ENCODE peak calls at places on chromosomes 4 and X, in six cellular contexts. One of them, this sample, is unnamed.

GRCh38 chrX:1443496-1444075 is 9.1 kb downstream of the ASMTL start:
- DNase-seq in SW 1271: no peak
- DNase-seq in non-pigmented ciliary epithelial cell: no peak
- DNase-seq in type B pancreatic cell: peak
- DNase-seq in SW480: no peak
- DNase-seq in GM04504: no peak
- DNase-seq in this sample: no peak

GRCh38 chr4:4778491-4779003 is 80.9 kb upstream of the MSX1 start:
- DNase-seq in SW480: peak
- DNase-seq in type B pancreatic cell: no peak
- DNase-seq in GM04504: no peak
- DNase-seq in non-pigmented ciliary epithelial cell: no peak
- DNase-seq in SW 1271: no peak
- DNase-seq in this sample: no peak

GRCh38 chr4:144355809-144356757 is 215.6 kb upstream of the GYPA start:
- DNase-seq in GM04504: peak
- DNase-seq in type B pancreatic cell: peak
- DNase-seq in SW480: peak
- DNase-seq in SW 1271: no peak
- DNase-seq in non-pigmented ciliary epithelial cell: peak
- DNase-seq in this sample: peak

GRCh38 chr4:185096032-185096653 is 46.9 kb upstream of the SLC25A4 start:
- DNase-seq in type B pancreatic cell: no peak
- DNase-seq in non-pigmented ciliary epithelial cell: peak
- DNase-seq in GM04504: peak
- DNase-seq in SW480: peak
- DNase-seq in SW 1271: no peak
- DNase-seq in this sample: peak

GRCh38 chr4:174316546-174316945 is 32.8 kb downstream of the CEP44 start:
- DNase-seq in non-pigmented ciliary epithelial cell: no peak
- DNase-seq in SW 1271: no peak
- DNase-seq in SW480: no peak
- DNase-seq in type B pancreatic cell: no peak
- DNase-seq in GM04504: no peak
- DNase-seq in this sample: no peak

GRCh38 chr4:2296621-2297601 is 35.0 kb upstream of the MXD4 start:
- DNase-seq in SW 1271: no peak
- DNase-seq in non-pigmented ciliary epithelial cell: no peak
- DNase-seq in SW480: no peak
- DNase-seq in GM04504: no peak
- DNase-seq in type B pancreatic cell: peak
- DNase-seq in this sample: no peak

GRCh38 chr4:43136752-43137151 is 244.2 kb downstream of the GRXCR1 start:
- DNase-seq in non-pigmented ciliary epithelial cell: no peak
- DNase-seq in type B pancreatic cell: no peak
- DNase-seq in SW480: no peak
- DNase-seq in GM04504: no peak
- DNase-seq in SW 1271: no peak
- DNase-seq in this sample: no peak

GRCh38 chr4:129488427-129488826 is 392.5 kb downstream of the C4orf33 start:
- DNase-seq in GM04504: no peak
- DNase-seq in type B pancreatic cell: no peak
- DNase-seq in SW 1271: no peak
- DNase-seq in non-pigmented ciliary epithelial cell: no peak
- DNase-seq in SW480: no peak
- DNase-seq in this sample: no peak

GRCh38 chrX:142156567-142156966 is 48.5 kb downstream of the MAGEC2 start:
- DNase-seq in SW 1271: no peak
- DNase-seq in GM04504: no peak
- DNase-seq in SW480: no peak
- DNase-seq in type B pancreatic cell: no peak
- DNase-seq in non-pigmented ciliary epithelial cell: no peak
- DNase-seq in this sample: no peak

GRCh38 chrX:140447150-140447549 is 57.7 kb downstream of the SOX3 start:
- DNase-seq in SW480: no peak
- DNase-seq in GM04504: no peak
- DNase-seq in type B pancreatic cell: no peak
- DNase-seq in SW 1271: no peak
- DNase-seq in non-pigmented ciliary epithelial cell: no peak
- DNase-seq in this sample: no peak

GRCh38 chr4:121741751-121742150 is 23.2 kb downstream of the SMIM43 start:
- DNase-seq in SW 1271: no peak
- DNase-seq in GM04504: no peak
- DNase-seq in SW480: no peak
- DNase-seq in non-pigmented ciliary epithelial cell: no peak
- DNase-seq in type B pancreatic cell: no peak
- DNase-seq in this sample: no peak

This sample was measured in endothelial cell.